ENCODE peak calls at places on chromosomes 16 and 17, in ten cellular contexts. One of them, this sample, is unnamed.

GRCh38 chr16:81421536-81421935 is 23.1 kb upstream of the CMIP start:
- DNase-seq in left ventricle myocardium inferior: no peak
- DNase-seq in RWPE1: no peak
- DNase-seq in iPS DF 19.7: no peak
- DNase-seq in AG04449: no peak
- DNase-seq in endodermal cell: no peak
- DNase-seq in aorta: no peak
- DNase-seq in GM13976: no peak
- DNase-seq in caudate nucleus: no peak
- DNase-seq in small intestine: no peak
- DNase-seq in this sample: no peak

GRCh38 chr17:44775838-44776621 is 17.2 kb downstream of the ADAM11 start:
- DNase-seq in left ventricle myocardium inferior: no peak
- DNase-seq in RWPE1: no peak
- DNase-seq in iPS DF 19.7: no peak
- DNase-seq in AG04449: no peak
- DNase-seq in endodermal cell: no peak
- DNase-seq in aorta: no peak
- DNase-seq in GM13976: no peak
- DNase-seq in caudate nucleus: no peak
- DNase-seq in small intestine: peak; percentile 77
- DNase-seq in this sample: no peak

GRCh38 chr17:65035191-65035590 is 21.3 kb downstream of the GNA13 start:
- DNase-seq in left ventricle myocardium inferior: no peak
- DNase-seq in RWPE1: no peak
- DNase-seq in iPS DF 19.7: no peak
- DNase-seq in AG04449: no peak
- DNase-seq in endodermal cell: no peak
- DNase-seq in aorta: no peak
- DNase-seq in GM13976: no peak
- DNase-seq in caudate nucleus: no peak
- DNase-seq in small intestine: no peak
- DNase-seq in this sample: no peak

GRCh38 chr17:80441133-80441578 is 26.2 kb downstream of the ENDOV start:
- DNase-seq in left ventricle myocardium inferior: peak; percentile 34
- DNase-seq in RWPE1: peak; percentile 67
- DNase-seq in iPS DF 19.7: no peak
- DNase-seq in AG04449: no peak
- DNase-seq in endodermal cell: peak; percentile 98
- DNase-seq in aorta: no peak
- DNase-seq in GM13976: peak; percentile 89
- DNase-seq in caudate nucleus: no peak
- DNase-seq in small intestine: no peak
- DNase-seq in this sample: no peak

GRCh38 chr16:71623597-71623996 is 2.4 kb upstream of the MARVELD3 start:
- DNase-seq in left ventricle myocardium inferior: no peak
- DNase-seq in RWPE1: no peak
- DNase-seq in iPS DF 19.7: no peak
- DNase-seq in AG04449: no peak
- DNase-seq in endodermal cell: no peak
- DNase-seq in aorta: no peak
- DNase-seq in GM13976: no peak
- DNase-seq in caudate nucleus: no peak
- DNase-seq in small intestine: no peak
- DNase-seq in this sample: no peak

GRCh38 chr17:9158545-9159452 is 137.5 kb downstream of the NTN1 start:
- DNase-seq in left ventricle myocardium inferior: no peak
- DNase-seq in RWPE1: no peak
- DNase-seq in iPS DF 19.7: no peak
- DNase-seq in AG04449: no peak
- DNase-seq in endodermal cell: no peak
- DNase-seq in aorta: no peak
- DNase-seq in GM13976: no peak
- DNase-seq in caudate nucleus: no peak
- DNase-seq in small intestine: peak; percentile 51
- DNase-seq in this sample: no peak

GRCh38 chr17:13601317-13601775 is 383 bp downstream of the HS3ST3A1 start:
- DNase-seq in left ventricle myocardium inferior: no peak
- DNase-seq in RWPE1: peak; percentile 9
- DNase-seq in iPS DF 19.7: no peak
- DNase-seq in AG04449: no peak
- DNase-seq in endodermal cell: no peak
- DNase-seq in aorta: no peak
- DNase-seq in GM13976: peak; percentile 22
- DNase-seq in caudate nucleus: no peak
- DNase-seq in small intestine: no peak
- DNase-seq in this sample: no peak

GRCh38 chr17:63542218-63542545 is 8.1 kb upstream of the DCAF7 start:
- DNase-seq in left ventricle myocardium inferior: no peak
- DNase-seq in RWPE1: no peak
- DNase-seq in iPS DF 19.7: no peak
- DNase-seq in AG04449: no peak
- DNase-seq in endodermal cell: peak; percentile 39
- DNase-seq in aorta: no peak
- DNase-seq in GM13976: no peak
- DNase-seq in caudate nucleus: no peak
- DNase-seq in small intestine: no peak
- DNase-seq in this sample: no peak

GRCh38 chr17:43720311-43721060 is 38.1 kb downstream of the SOST start:
- DNase-seq in left ventricle myocardium inferior: peak; percentile 86
- DNase-seq in RWPE1: peak; percentile 64
- DNase-seq in iPS DF 19.7: no peak
- DNase-seq in AG04449: no peak
- DNase-seq in endodermal cell: peak; percentile 92
- DNase-seq in aorta: peak; percentile 92
- DNase-seq in GM13976: peak; percentile 90
- DNase-seq in caudate nucleus: peak; percentile 79
- DNase-seq in small intestine: peak; percentile 77
- DNase-seq in this sample: peak; percentile 93